ENCODE peak calls at places on chromosomes 16 and 17, in eight cellular contexts. One of them, this sample, is unnamed.

GRCh38 chr16:67163164-67163902 is 1.2 kb upstream of the HSF4 start:
- DNase-seq in HCEC 1CT: no peak
- DNase-seq in fibroblast of villous mesenchyme: peak
- DNase-seq in astrocyte: peak
- DNase-seq in COR-L47: peak
- DNase-seq in HFFc6: no peak
- DNase-seq in WTC11: peak
- DNase-seq in type B pancreatic cell: no peak
- DNase-seq in this sample: no peak

GRCh38 chr16:89122322-89122831 is 28.7 kb downstream of the ACSF3 start:
- DNase-seq in HCEC 1CT: no peak
- DNase-seq in fibroblast of villous mesenchyme: no peak
- DNase-seq in astrocyte: no peak
- DNase-seq in COR-L47: peak
- DNase-seq in HFFc6: no peak
- DNase-seq in WTC11: peak
- DNase-seq in type B pancreatic cell: no peak
- DNase-seq in this sample: no peak

GRCh38 chr17:80036715-80037477 is 454 bp downstream of the CCDC40 start:
- DNase-seq in HCEC 1CT: no peak
- DNase-seq in fibroblast of villous mesenchyme: peak
- DNase-seq in astrocyte: peak
- DNase-seq in COR-L47: peak
- DNase-seq in HFFc6: peak
- DNase-seq in WTC11: peak
- DNase-seq in type B pancreatic cell: no peak
- DNase-seq in this sample: peak

GRCh38 chr17:10879110-10879509 is 41.2 kb upstream of the PIRT start:
- DNase-seq in HCEC 1CT: no peak
- DNase-seq in fibroblast of villous mesenchyme: no peak
- DNase-seq in astrocyte: no peak
- DNase-seq in COR-L47: no peak
- DNase-seq in HFFc6: no peak
- DNase-seq in WTC11: peak
- DNase-seq in type B pancreatic cell: no peak
- DNase-seq in this sample: no peak

GRCh38 chr16:56109205-56109604 is 82.1 kb upstream of the GNAO1 start:
- DNase-seq in HCEC 1CT: no peak
- DNase-seq in fibroblast of villous mesenchyme: no peak
- DNase-seq in astrocyte: no peak
- DNase-seq in COR-L47: no peak
- DNase-seq in HFFc6: no peak
- DNase-seq in WTC11: no peak
- DNase-seq in type B pancreatic cell: no peak
- DNase-seq in this sample: no peak

GRCh38 chr16:31006589-31006988 is 3.8 kb downstream of the STX1B start:
- DNase-seq in HCEC 1CT: no peak
- DNase-seq in fibroblast of villous mesenchyme: no peak
- DNase-seq in astrocyte: no peak
- DNase-seq in COR-L47: no peak
- DNase-seq in HFFc6: no peak
- DNase-seq in WTC11: no peak
- DNase-seq in type B pancreatic cell: no peak
- DNase-seq in this sample: no peak

GRCh38 chr17:38761612-38762011 is 9.1 kb downstream of the PSMB3 start:
- DNase-seq in HCEC 1CT: peak
- DNase-seq in fibroblast of villous mesenchyme: peak
- DNase-seq in astrocyte: no peak
- DNase-seq in COR-L47: no peak
- DNase-seq in HFFc6: peak
- DNase-seq in WTC11: peak
- DNase-seq in type B pancreatic cell: no peak
- DNase-seq in this sample: peak

GRCh38 chr16:57577691-57578224 is 35.3 kb downstream of the ADGRG5 start:
- DNase-seq in HCEC 1CT: no peak
- DNase-seq in fibroblast of villous mesenchyme: no peak
- DNase-seq in astrocyte: no peak
- DNase-seq in COR-L47: no peak
- DNase-seq in HFFc6: no peak
- DNase-seq in WTC11: no peak
- DNase-seq in type B pancreatic cell: peak
- DNase-seq in this sample: no peak

GRCh38 chr16:14513389-14514107 is 116.5 kb downstream of the PARN start:
- DNase-seq in HCEC 1CT: no peak
- DNase-seq in fibroblast of villous mesenchyme: no peak
- DNase-seq in astrocyte: no peak
- DNase-seq in COR-L47: no peak
- DNase-seq in HFFc6: no peak
- DNase-seq in WTC11: no peak
- DNase-seq in type B pancreatic cell: no peak
- DNase-seq in this sample: no peak

GRCh38 chr16:54145881-54146280 is 140.7 kb downstream of the IRX3 start:
- DNase-seq in HCEC 1CT: no peak
- DNase-seq in fibroblast of villous mesenchyme: no peak
- DNase-seq in astrocyte: no peak
- DNase-seq in COR-L47: no peak
- DNase-seq in HFFc6: no peak
- DNase-seq in WTC11: no peak
- DNase-seq in type B pancreatic cell: no peak
- DNase-seq in this sample: no peak

GRCh38 chr16:20515580-20516179 is 60.5 kb downstream of the ACSM2B start:
- DNase-seq in HCEC 1CT: no peak
- DNase-seq in fibroblast of villous mesenchyme: no peak
- DNase-seq in astrocyte: no peak
- DNase-seq in COR-L47: no peak
- DNase-seq in HFFc6: no peak
- DNase-seq in WTC11: no peak
- DNase-seq in type B pancreatic cell: no peak
- DNase-seq in this sample: no peak

GRCh38 chr16:89256651-89257254 is 39.2 kb downstream of the ZNF778 start:
- DNase-seq in HCEC 1CT: peak
- DNase-seq in fibroblast of villous mesenchyme: peak
- DNase-seq in astrocyte: peak
- DNase-seq in COR-L47: peak
- DNase-seq in HFFc6: peak
- DNase-seq in WTC11: peak
- DNase-seq in type B pancreatic cell: no peak
- DNase-seq in this sample: no peak

GRCh38 chr16:84357191-84357651 is 11.1 kb upstream of the ATP2C2 start:
- DNase-seq in HCEC 1CT: peak
- DNase-seq in fibroblast of villous mesenchyme: no peak
- DNase-seq in astrocyte: peak
- DNase-seq in COR-L47: no peak
- DNase-seq in HFFc6: peak
- DNase-seq in WTC11: no peak
- DNase-seq in type B pancreatic cell: no peak
- DNase-seq in this sample: peak

GRCh38 chr17:12745481-12745880 is 43.8 kb upstream of the ARHGAP44 start:
- DNase-seq in HCEC 1CT: no peak
- DNase-seq in fibroblast of villous mesenchyme: no peak
- DNase-seq in astrocyte: no peak
- DNase-seq in COR-L47: no peak
- DNase-seq in HFFc6: no peak
- DNase-seq in WTC11: no peak
- DNase-seq in type B pancreatic cell: no peak
- DNase-seq in this sample: no peak

GRCh38 chr16:31010539-31010938 is at the start of gene STX1B:
- DNase-seq in HCEC 1CT: no peak
- DNase-seq in fibroblast of villous mesenchyme: no peak
- DNase-seq in astrocyte: no peak
- DNase-seq in COR-L47: peak
- DNase-seq in HFFc6: no peak
- DNase-seq in WTC11: peak
- DNase-seq in type B pancreatic cell: no peak
- DNase-seq in this sample: no peak

GRCh38 chr17:9421525-9421924 is 154.1 kb downstream of the STX8 start:
- DNase-seq in HCEC 1CT: no peak
- DNase-seq in fibroblast of villous mesenchyme: no peak
- DNase-seq in astrocyte: no peak
- DNase-seq in COR-L47: no peak
- DNase-seq in HFFc6: no peak
- DNase-seq in WTC11: no peak
- DNase-seq in type B pancreatic cell: no peak
- DNase-seq in this sample: no peak

GRCh38 chr16:75099075-75099667 is 17.4 kb downstream of the LDHD start:
- DNase-seq in HCEC 1CT: no peak
- DNase-seq in fibroblast of villous mesenchyme: no peak
- DNase-seq in astrocyte: no peak
- DNase-seq in COR-L47: no peak
- DNase-seq in HFFc6: no peak
- DNase-seq in WTC11: no peak
- DNase-seq in type B pancreatic cell: no peak
- DNase-seq in this sample: no peak

GRCh38 chr17:80498242-80498919 is 22.0 kb upstream of the NPTX1 start:
- DNase-seq in HCEC 1CT: no peak
- DNase-seq in fibroblast of villous mesenchyme: peak
- DNase-seq in astrocyte: peak
- DNase-seq in COR-L47: no peak
- DNase-seq in HFFc6: no peak
- DNase-seq in WTC11: no peak
- DNase-seq in type B pancreatic cell: no peak
- DNase-seq in this sample: peak

GRCh38 chr16:71504901-71505300 is 15.8 kb upstream of the ZNF19 start:
- DNase-seq in HCEC 1CT: no peak
- DNase-seq in fibroblast of villous mesenchyme: no peak
- DNase-seq in astrocyte: no peak
- DNase-seq in COR-L47: no peak
- DNase-seq in HFFc6: no peak
- DNase-seq in WTC11: no peak
- DNase-seq in type B pancreatic cell: no peak
- DNase-seq in this sample: no peak

GRCh38 chr17:48552453-48553189 is 7.7 kb upstream of the HOXB2 start:
- DNase-seq in HCEC 1CT: no peak
- DNase-seq in fibroblast of villous mesenchyme: no peak
- DNase-seq in astrocyte: peak
- DNase-seq in COR-L47: no peak
- DNase-seq in HFFc6: no peak
- DNase-seq in WTC11: no peak
- DNase-seq in type B pancreatic cell: no peak
- DNase-seq in this sample: no peak